ENCODE peak calls at places on chromosome 6, in nine cellular contexts. One of them, this sample, is unnamed.

GRCh38 chr6:169930799-169931198 is 179.4 kb downstream of the ERMARD start:
- DNase-seq in fibroblast of gingiva: no peak
- DNase-seq in stimulated activated CD4-positive, alpha-beta T cell treated with anti-CD3 and anti-CD28 coated beads, Interleukin-15, amount 100 ng/mL, for 1 hour: no peak
- DNase-seq in HCT116: no peak
- DNase-seq in effector memory CD4-positive, alpha-beta T cell: no peak
- DNase-seq in NCI-H187: no peak
- DNase-seq in neural crest cell: no peak
- DNase-seq in adipocyte: no peak
- DNase-seq in CD8-positive, alpha-beta T cell: peak
- DNase-seq in this sample: no peak

GRCh38 chr6:158174024-158174423 is 5.9 kb downstream of the GTF2H5 start:
- DNase-seq in fibroblast of gingiva: no peak
- DNase-seq in stimulated activated CD4-positive, alpha-beta T cell treated with anti-CD3 and anti-CD28 coated beads, Interleukin-15, amount 100 ng/mL, for 1 hour: no peak
- DNase-seq in HCT116: no peak
- DNase-seq in effector memory CD4-positive, alpha-beta T cell: no peak
- DNase-seq in NCI-H187: no peak
- DNase-seq in neural crest cell: no peak
- DNase-seq in adipocyte: no peak
- DNase-seq in CD8-positive, alpha-beta T cell: no peak
- DNase-seq in this sample: no peak

GRCh38 chr6:160461641-160462040 is 113.5 kb downstream of the SLC22A3 start:
- DNase-seq in fibroblast of gingiva: no peak
- DNase-seq in stimulated activated CD4-positive, alpha-beta T cell treated with anti-CD3 and anti-CD28 coated beads, Interleukin-15, amount 100 ng/mL, for 1 hour: no peak
- DNase-seq in HCT116: no peak
- DNase-seq in effector memory CD4-positive, alpha-beta T cell: no peak
- DNase-seq in NCI-H187: no peak
- DNase-seq in neural crest cell: no peak
- DNase-seq in adipocyte: no peak
- DNase-seq in CD8-positive, alpha-beta T cell: peak
- DNase-seq in this sample: no peak

GRCh38 chr6:39102024-39102820 is 12.8 kb downstream of the SAYSD1 start:
- DNase-seq in fibroblast of gingiva: peak
- DNase-seq in stimulated activated CD4-positive, alpha-beta T cell treated with anti-CD3 and anti-CD28 coated beads, Interleukin-15, amount 100 ng/mL, for 1 hour: no peak
- DNase-seq in HCT116: no peak
- DNase-seq in effector memory CD4-positive, alpha-beta T cell: no peak
- DNase-seq in NCI-H187: no peak
- DNase-seq in neural crest cell: peak
- DNase-seq in adipocyte: peak
- DNase-seq in CD8-positive, alpha-beta T cell: no peak
- DNase-seq in this sample: peak

GRCh38 chr6:3509326-3509725 is 52.5 kb upstream of the SLC22A23 start:
- DNase-seq in fibroblast of gingiva: no peak
- DNase-seq in stimulated activated CD4-positive, alpha-beta T cell treated with anti-CD3 and anti-CD28 coated beads, Interleukin-15, amount 100 ng/mL, for 1 hour: no peak
- DNase-seq in HCT116: no peak
- DNase-seq in effector memory CD4-positive, alpha-beta T cell: no peak
- DNase-seq in NCI-H187: no peak
- DNase-seq in neural crest cell: no peak
- DNase-seq in adipocyte: no peak
- DNase-seq in CD8-positive, alpha-beta T cell: no peak
- DNase-seq in this sample: no peak

GRCh38 chr6:21900730-21901129 is 307.2 kb downstream of the SOX4 start:
- DNase-seq in fibroblast of gingiva: no peak
- DNase-seq in stimulated activated CD4-positive, alpha-beta T cell treated with anti-CD3 and anti-CD28 coated beads, Interleukin-15, amount 100 ng/mL, for 1 hour: no peak
- DNase-seq in HCT116: no peak
- DNase-seq in effector memory CD4-positive, alpha-beta T cell: no peak
- DNase-seq in NCI-H187: no peak
- DNase-seq in neural crest cell: no peak
- DNase-seq in adipocyte: peak
- DNase-seq in CD8-positive, alpha-beta T cell: no peak
- DNase-seq in this sample: no peak

GRCh38 chr6:6547111-6547879 is 41.2 kb upstream of the LY86 start:
- DNase-seq in fibroblast of gingiva: peak
- DNase-seq in stimulated activated CD4-positive, alpha-beta T cell treated with anti-CD3 and anti-CD28 coated beads, Interleukin-15, amount 100 ng/mL, for 1 hour: peak
- DNase-seq in HCT116: peak
- DNase-seq in effector memory CD4-positive, alpha-beta T cell: peak
- DNase-seq in NCI-H187: peak
- DNase-seq in neural crest cell: peak
- DNase-seq in adipocyte: peak
- DNase-seq in CD8-positive, alpha-beta T cell: peak
- DNase-seq in this sample: peak

GRCh38 chr6:97963148-97963680 is 680.2 kb upstream of the MMS22L start:
- DNase-seq in fibroblast of gingiva: no peak
- DNase-seq in stimulated activated CD4-positive, alpha-beta T cell treated with anti-CD3 and anti-CD28 coated beads, Interleukin-15, amount 100 ng/mL, for 1 hour: no peak
- DNase-seq in HCT116: no peak
- DNase-seq in effector memory CD4-positive, alpha-beta T cell: no peak
- DNase-seq in NCI-H187: no peak
- DNase-seq in neural crest cell: no peak
- DNase-seq in adipocyte: no peak
- DNase-seq in CD8-positive, alpha-beta T cell: no peak
- DNase-seq in this sample: no peak

GRCh38 chr6:170265655-170266054 is 25.2 kb downstream of the DLL1 start:
- DNase-seq in fibroblast of gingiva: no peak
- DNase-seq in stimulated activated CD4-positive, alpha-beta T cell treated with anti-CD3 and anti-CD28 coated beads, Interleukin-15, amount 100 ng/mL, for 1 hour: no peak
- DNase-seq in HCT116: peak
- DNase-seq in effector memory CD4-positive, alpha-beta T cell: no peak
- DNase-seq in NCI-H187: no peak
- DNase-seq in neural crest cell: no peak
- DNase-seq in adipocyte: no peak
- DNase-seq in CD8-positive, alpha-beta T cell: no peak
- DNase-seq in this sample: no peak

GRCh38 chr6:22145294-22145693 is 151.5 kb downstream of the PRL start:
- DNase-seq in fibroblast of gingiva: no peak
- DNase-seq in stimulated activated CD4-positive, alpha-beta T cell treated with anti-CD3 and anti-CD28 coated beads, Interleukin-15, amount 100 ng/mL, for 1 hour: no peak
- DNase-seq in HCT116: no peak
- DNase-seq in effector memory CD4-positive, alpha-beta T cell: no peak
- DNase-seq in NCI-H187: no peak
- DNase-seq in neural crest cell: no peak
- DNase-seq in adipocyte: no peak
- DNase-seq in CD8-positive, alpha-beta T cell: no peak
- DNase-seq in this sample: no peak

GRCh38 chr6:163720005-163720404 is 305.5 kb downstream of the QKI start:
- DNase-seq in fibroblast of gingiva: no peak
- DNase-seq in stimulated activated CD4-positive, alpha-beta T cell treated with anti-CD3 and anti-CD28 coated beads, Interleukin-15, amount 100 ng/mL, for 1 hour: no peak
- DNase-seq in HCT116: no peak
- DNase-seq in effector memory CD4-positive, alpha-beta T cell: no peak
- DNase-seq in NCI-H187: no peak
- DNase-seq in neural crest cell: no peak
- DNase-seq in adipocyte: no peak
- DNase-seq in CD8-positive, alpha-beta T cell: no peak
- DNase-seq in this sample: no peak

GRCh38 chr6:35077713-35078105 is 63.4 kb downstream of the TCP11 start:
- DNase-seq in fibroblast of gingiva: no peak
- DNase-seq in stimulated activated CD4-positive, alpha-beta T cell treated with anti-CD3 and anti-CD28 coated beads, Interleukin-15, amount 100 ng/mL, for 1 hour: no peak
- DNase-seq in HCT116: no peak
- DNase-seq in effector memory CD4-positive, alpha-beta T cell: no peak
- DNase-seq in NCI-H187: no peak
- DNase-seq in neural crest cell: no peak
- DNase-seq in adipocyte: no peak
- DNase-seq in CD8-positive, alpha-beta T cell: no peak
- DNase-seq in this sample: no peak

GRCh38 chr6:109612268-109612667 is 78.7 kb downstream of the AK9 start:
- DNase-seq in fibroblast of gingiva: no peak
- DNase-seq in stimulated activated CD4-positive, alpha-beta T cell treated with anti-CD3 and anti-CD28 coated beads, Interleukin-15, amount 100 ng/mL, for 1 hour: no peak
- DNase-seq in HCT116: no peak
- DNase-seq in effector memory CD4-positive, alpha-beta T cell: no peak
- DNase-seq in NCI-H187: no peak
- DNase-seq in neural crest cell: no peak
- DNase-seq in adipocyte: no peak
- DNase-seq in CD8-positive, alpha-beta T cell: no peak
- DNase-seq in this sample: no peak

GRCh38 chr6:169188051-169188863 is 65.4 kb downstream of the THBS2 start:
- DNase-seq in fibroblast of gingiva: peak
- DNase-seq in stimulated activated CD4-positive, alpha-beta T cell treated with anti-CD3 and anti-CD28 coated beads, Interleukin-15, amount 100 ng/mL, for 1 hour: no peak
- DNase-seq in HCT116: no peak
- DNase-seq in effector memory CD4-positive, alpha-beta T cell: no peak
- DNase-seq in NCI-H187: no peak
- DNase-seq in neural crest cell: no peak
- DNase-seq in adipocyte: peak
- DNase-seq in CD8-positive, alpha-beta T cell: peak
- DNase-seq in this sample: no peak

GRCh38 chr6:814378-815347 is 121.7 kb upstream of the EXOC2 start:
- DNase-seq in fibroblast of gingiva: no peak
- DNase-seq in stimulated activated CD4-positive, alpha-beta T cell treated with anti-CD3 and anti-CD28 coated beads, Interleukin-15, amount 100 ng/mL, for 1 hour: no peak
- DNase-seq in HCT116: no peak
- DNase-seq in effector memory CD4-positive, alpha-beta T cell: no peak
- DNase-seq in NCI-H187: no peak
- DNase-seq in neural crest cell: no peak
- DNase-seq in adipocyte: no peak
- DNase-seq in CD8-positive, alpha-beta T cell: no peak
- DNase-seq in this sample: no peak

GRCh38 chr6:81886157-81886556 is 133.7 kb upstream of the TENT5A start:
- DNase-seq in fibroblast of gingiva: no peak
- DNase-seq in stimulated activated CD4-positive, alpha-beta T cell treated with anti-CD3 and anti-CD28 coated beads, Interleukin-15, amount 100 ng/mL, for 1 hour: no peak
- DNase-seq in HCT116: no peak
- DNase-seq in effector memory CD4-positive, alpha-beta T cell: no peak
- DNase-seq in NCI-H187: no peak
- DNase-seq in neural crest cell: no peak
- DNase-seq in adipocyte: no peak
- DNase-seq in CD8-positive, alpha-beta T cell: no peak
- DNase-seq in this sample: no peak

GRCh38 chr6:33276864-33277662 is at the start of gene B3GALT4:
- DNase-seq in fibroblast of gingiva: peak
- DNase-seq in stimulated activated CD4-positive, alpha-beta T cell treated with anti-CD3 and anti-CD28 coated beads, Interleukin-15, amount 100 ng/mL, for 1 hour: peak
- DNase-seq in HCT116: no peak
- DNase-seq in effector memory CD4-positive, alpha-beta T cell: peak
- DNase-seq in NCI-H187: peak
- DNase-seq in neural crest cell: peak
- DNase-seq in adipocyte: peak
- DNase-seq in CD8-positive, alpha-beta T cell: peak
- DNase-seq in this sample: peak

GRCh38 chr6:101195581-101195980 is 197.9 kb upstream of the GRIK2 start:
- DNase-seq in fibroblast of gingiva: no peak
- DNase-seq in stimulated activated CD4-positive, alpha-beta T cell treated with anti-CD3 and anti-CD28 coated beads, Interleukin-15, amount 100 ng/mL, for 1 hour: no peak
- DNase-seq in HCT116: no peak
- DNase-seq in effector memory CD4-positive, alpha-beta T cell: no peak
- DNase-seq in NCI-H187: no peak
- DNase-seq in neural crest cell: no peak
- DNase-seq in adipocyte: peak
- DNase-seq in CD8-positive, alpha-beta T cell: no peak
- DNase-seq in this sample: no peak

GRCh38 chr6:136982928-136983327 is 60.8 kb downstream of the SLC35D3 start:
- DNase-seq in fibroblast of gingiva: no peak
- DNase-seq in stimulated activated CD4-positive, alpha-beta T cell treated with anti-CD3 and anti-CD28 coated beads, Interleukin-15, amount 100 ng/mL, for 1 hour: no peak
- DNase-seq in HCT116: no peak
- DNase-seq in effector memory CD4-positive, alpha-beta T cell: no peak
- DNase-seq in NCI-H187: no peak
- DNase-seq in neural crest cell: no peak
- DNase-seq in adipocyte: no peak
- DNase-seq in CD8-positive, alpha-beta T cell: no peak
- DNase-seq in this sample: no peak

GRCh38 chr6:24646771-24647170 is 780 bp upstream of the KIAA0319 start:
- DNase-seq in fibroblast of gingiva: no peak
- DNase-seq in stimulated activated CD4-positive, alpha-beta T cell treated with anti-CD3 and anti-CD28 coated beads, Interleukin-15, amount 100 ng/mL, for 1 hour: no peak
- DNase-seq in HCT116: no peak
- DNase-seq in effector memory CD4-positive, alpha-beta T cell: no peak
- DNase-seq in NCI-H187: no peak
- DNase-seq in neural crest cell: no peak
- DNase-seq in adipocyte: no peak
- DNase-seq in CD8-positive, alpha-beta T cell: no peak
- DNase-seq in this sample: no peak

GRCh38 chr6:107230448-107230847 is 115.1 kb upstream of the BEND3 start:
- DNase-seq in fibroblast of gingiva: no peak
- DNase-seq in stimulated activated CD4-positive, alpha-beta T cell treated with anti-CD3 and anti-CD28 coated beads, Interleukin-15, amount 100 ng/mL, for 1 hour: no peak
- DNase-seq in HCT116: no peak
- DNase-seq in effector memory CD4-positive, alpha-beta T cell: no peak
- DNase-seq in NCI-H187: no peak
- DNase-seq in neural crest cell: no peak
- DNase-seq in adipocyte: no peak
- DNase-seq in CD8-positive, alpha-beta T cell: no peak
- DNase-seq in this sample: no peak

GRCh38 chr6:158286413-158286812 is 25.9 kb upstream of the TULP4 start:
- DNase-seq in fibroblast of gingiva: peak
- DNase-seq in stimulated activated CD4-positive, alpha-beta T cell treated with anti-CD3 and anti-CD28 coated beads, Interleukin-15, amount 100 ng/mL, for 1 hour: no peak
- DNase-seq in HCT116: no peak
- DNase-seq in effector memory CD4-positive, alpha-beta T cell: no peak
- DNase-seq in NCI-H187: no peak
- DNase-seq in neural crest cell: no peak
- DNase-seq in adipocyte: peak
- DNase-seq in CD8-positive, alpha-beta T cell: no peak
- DNase-seq in this sample: no peak

GRCh38 chr6:54198134-54198533 is 86.9 kb downstream of the MLIP start:
- DNase-seq in fibroblast of gingiva: peak
- DNase-seq in stimulated activated CD4-positive, alpha-beta T cell treated with anti-CD3 and anti-CD28 coated beads, Interleukin-15, amount 100 ng/mL, for 1 hour: no peak
- DNase-seq in HCT116: no peak
- DNase-seq in effector memory CD4-positive, alpha-beta T cell: no peak
- DNase-seq in NCI-H187: no peak
- DNase-seq in neural crest cell: no peak
- DNase-seq in adipocyte: peak
- DNase-seq in CD8-positive, alpha-beta T cell: no peak
- DNase-seq in this sample: no peak

GRCh38 chr6:82270791-82271392 is 23.3 kb upstream of the IBTK start:
- DNase-seq in fibroblast of gingiva: peak
- DNase-seq in stimulated activated CD4-positive, alpha-beta T cell treated with anti-CD3 and anti-CD28 coated beads, Interleukin-15, amount 100 ng/mL, for 1 hour: no peak
- DNase-seq in HCT116: peak
- DNase-seq in effector memory CD4-positive, alpha-beta T cell: no peak
- DNase-seq in NCI-H187: no peak
- DNase-seq in neural crest cell: no peak
- DNase-seq in adipocyte: peak
- DNase-seq in CD8-positive, alpha-beta T cell: no peak
- DNase-seq in this sample: peak

GRCh38 chr6:166595061-166595780 is 8.7 kb upstream of the RAMACL start:
- DNase-seq in fibroblast of gingiva: peak
- DNase-seq in stimulated activated CD4-positive, alpha-beta T cell treated with anti-CD3 and anti-CD28 coated beads, Interleukin-15, amount 100 ng/mL, for 1 hour: no peak
- DNase-seq in HCT116: no peak
- DNase-seq in effector memory CD4-positive, alpha-beta T cell: no peak
- DNase-seq in NCI-H187: no peak
- DNase-seq in neural crest cell: no peak
- DNase-seq in adipocyte: peak
- DNase-seq in CD8-positive, alpha-beta T cell: no peak
- DNase-seq in this sample: no peak

GRCh38 chr6:2222275-2222842 is 23.0 kb downstream of the GMDS start:
- DNase-seq in fibroblast of gingiva: no peak
- DNase-seq in stimulated activated CD4-positive, alpha-beta T cell treated with anti-CD3 and anti-CD28 coated beads, Interleukin-15, amount 100 ng/mL, for 1 hour: no peak
- DNase-seq in HCT116: no peak
- DNase-seq in effector memory CD4-positive, alpha-beta T cell: no peak
- DNase-seq in NCI-H187: no peak
- DNase-seq in neural crest cell: no peak
- DNase-seq in adipocyte: no peak
- DNase-seq in CD8-positive, alpha-beta T cell: no peak
- DNase-seq in this sample: no peak

GRCh38 chr6:161009991-161010390 is 18.4 kb downstream of the MAP3K4 start:
- DNase-seq in fibroblast of gingiva: no peak
- DNase-seq in stimulated activated CD4-positive, alpha-beta T cell treated with anti-CD3 and anti-CD28 coated beads, Interleukin-15, amount 100 ng/mL, for 1 hour: no peak
- DNase-seq in HCT116: no peak
- DNase-seq in effector memory CD4-positive, alpha-beta T cell: no peak
- DNase-seq in NCI-H187: no peak
- DNase-seq in neural crest cell: no peak
- DNase-seq in adipocyte: no peak
- DNase-seq in CD8-positive, alpha-beta T cell: no peak
- DNase-seq in this sample: no peak

GRCh38 chr6:110612298-110612697 is 135.9 kb upstream of the SLC22A16 start:
- DNase-seq in fibroblast of gingiva: no peak
- DNase-seq in stimulated activated CD4-positive, alpha-beta T cell treated with anti-CD3 and anti-CD28 coated beads, Interleukin-15, amount 100 ng/mL, for 1 hour: no peak
- DNase-seq in HCT116: no peak
- DNase-seq in effector memory CD4-positive, alpha-beta T cell: no peak
- DNase-seq in NCI-H187: no peak
- DNase-seq in neural crest cell: no peak
- DNase-seq in adipocyte: no peak
- DNase-seq in CD8-positive, alpha-beta T cell: no peak
- DNase-seq in this sample: no peak

GRCh38 chr6:158879180-158879579 is 60.0 kb upstream of the EZR start:
- DNase-seq in fibroblast of gingiva: no peak
- DNase-seq in stimulated activated CD4-positive, alpha-beta T cell treated with anti-CD3 and anti-CD28 coated beads, Interleukin-15, amount 100 ng/mL, for 1 hour: no peak
- DNase-seq in HCT116: no peak
- DNase-seq in effector memory CD4-positive, alpha-beta T cell: no peak
- DNase-seq in NCI-H187: no peak
- DNase-seq in neural crest cell: no peak
- DNase-seq in adipocyte: no peak
- DNase-seq in CD8-positive, alpha-beta T cell: no peak
- DNase-seq in this sample: no peak

GRCh38 chr6:157996201-157996712 is 14.6 kb downstream of the SYNJ2 start:
- DNase-seq in fibroblast of gingiva: no peak
- DNase-seq in stimulated activated CD4-positive, alpha-beta T cell treated with anti-CD3 and anti-CD28 coated beads, Interleukin-15, amount 100 ng/mL, for 1 hour: no peak
- DNase-seq in HCT116: no peak
- DNase-seq in effector memory CD4-positive, alpha-beta T cell: no peak
- DNase-seq in NCI-H187: no peak
- DNase-seq in neural crest cell: no peak
- DNase-seq in adipocyte: no peak
- DNase-seq in CD8-positive, alpha-beta T cell: no peak
- DNase-seq in this sample: no peak

This sample was measured in KBM-7.